ENCODE peak calls at places on chromosome 17, in ten cellular contexts. Q is T-cell; E is stimulated activated CD4-positive, alpha-beta T cell treated with anti-CD3 and anti-CD28 coated beads, Interleukin-2, amount 100 ng/mL, for 48 hours; L is dermis blood vessel endothelial cell; W is activated CD4-positive, alpha-beta T cell treated with anti-CD3 and anti-CD28 coated beads, Interleukin-2, amount 50 U/mL, for 1 hour; G is left colon; J is HTR-8/SVneo; H is fibroblast of mammary gland; Y is sigmoid colon; D is AG04450. P is an unnamed sample.

GRCh38 chr17:59618894-59619312 is 792 bp upstream of the CLTC start:
- DNase-seq in Q (no peak), E (no peak), L (no peak), W (no peak), G (no peak), J (peak), H (no peak), Y (no peak), D (no peak), P (no peak)

GRCh38 chr17:72605543-72605942 is 484.7 kb downstream of the SOX9 start:
- DNase-seq in Q (no peak), E (no peak), L (no peak), W (no peak), G (no peak), J (no peak), H (no peak), Y (no peak), D (no peak), P (no peak)

GRCh38 chr17:80005360-80006338 is 30.0 kb downstream of the TBC1D16 start:
- DNase-seq in Q (peak), E (peak), L (peak), W (peak), G (peak), J (peak), H (peak), Y (no peak), D (no peak), P (no peak)

GRCh38 chr17:72614871-72615626 is 477.4 kb downstream of the SLC39A11 start:
- DNase-seq in Q (no peak), E (no peak), L (no peak), W (no peak), G (peak), J (no peak), H (peak), Y (no peak), D (no peak), P (no peak)

GRCh38 chr17:17749025-17749772 is 67.9 kb downstream of the RAI1 start:
- DNase-seq in Q (no peak), E (no peak), L (no peak), W (no peak), G (no peak), J (no peak), H (no peak), Y (no peak), D (no peak), P (no peak)

GRCh38 chr17:64326420-64327054 is 63.5 kb upstream of the TEX2 start:
- DNase-seq in Q (no peak), E (no peak), L (peak), W (no peak), G (no peak), J (no peak), H (peak), Y (peak), D (no peak), P (no peak)

GRCh38 chr17:49616546-49617205 is 41.0 kb downstream of the NXPH3 start:
- DNase-seq in Q (no peak), E (no peak), L (no peak), W (no peak), G (peak), J (no peak), H (peak), Y (peak), D (no peak), P (no peak)

GRCh38 chr17:53490447-53490968 is 332.2 kb upstream of the KIF2B start:
- DNase-seq in Q (no peak), E (no peak), L (no peak), W (no peak), G (no peak), J (no peak), H (no peak), Y (no peak), D (no peak), P (no peak)

GRCh38 chr17:17146791-17147406 is 59.2 kb downstream of the PLD6 start:
- DNase-seq in Q (peak), E (peak), L (no peak), W (peak), G (peak), J (no peak), H (peak), Y (no peak), D (no peak), P (no peak)

GRCh38 chr17:32445075-32445427 is 741 bp downstream of the PSMD11 start:
- DNase-seq in Q (peak), E (peak), L (peak), W (peak), G (no peak), J (peak), H (peak), Y (peak), D (no peak), P (no peak)